ENCODE peak calls at places on chromosomes 6 and 20, in five cellular contexts. G is K562, R is GM12878, C is H1, K is HepG2. L is an unnamed sample.

GRCh38 chr20:36259177-36259835 is 23.0 kb downstream of the AAR2 start:
- DNase-seq in K (peak), R (no peak), G (no peak), C (no peak), L (no peak)

GRCh38 chr6:170193326-170193821 is 97.5 kb downstream of the DLL1 start:
- DNase-seq in C (no peak), R (no peak), K (no peak), G (no peak), L (no peak)

GRCh38 chr6:2531426-2532208 is 219.1 kb downstream of the MYLK4 start:
- DNase-seq in K (no peak), G (no peak), R (no peak), C (no peak), L (no peak)

GRCh38 chr6:14382381-14383236 is 265.0 kb downstream of the CD83 start:
- DNase-seq in C (no peak), G (no peak), R (no peak), K (no peak), L (no peak)

GRCh38 chr20:32828029-32828666 is 8.4 kb downstream of the MAPRE1 start:
- DNase-seq in R (no peak), C (no peak), K (no peak), G (no peak), L (no peak)

GRCh38 chr6:44456070-44456965 is 68.8 kb downstream of the CDC5L start:
- DNase-seq in G (peak), K (peak), R (no peak), C (no peak), L (no peak)

GRCh38 chr6:149020319-149020718 is 273.5 kb downstream of the UST start:
- DNase-seq in K (no peak), C (no peak), G (no peak), R (no peak), L (no peak)

GRCh38 chr6:33279971-33280511 is 3.1 kb downstream of the B3GALT4 start:
- DNase-seq in G (peak), K (peak), R (no peak), C (peak), L (no peak)

GRCh38 chr6:19902201-19902600 is 65.0 kb downstream of the ID4 start:
- DNase-seq in C (no peak), R (no peak), G (no peak), K (no peak), L (no peak)

GRCh38 chr20:21501184-21501583 is 12.7 kb downstream of the NKX2-2 start:
- DNase-seq in C (no peak), R (no peak), G (no peak), K (no peak), L (no peak)

GRCh38 chr6:146871613-146872465 is 273.1 kb downstream of the ADGB start:
- DNase-seq in C (no peak), G (no peak), K (peak), R (no peak), L (no peak)

GRCh38 chr20:25062841-25063240 is 4.9 kb upstream of the ACSS1 start:
- DNase-seq in R (no peak), G (no peak), K (no peak), C (no peak), L (no peak)

GRCh38 chr6:19552588-19552987 is 284.6 kb upstream of the ID4 start:
- DNase-seq in R (no peak), K (no peak), C (no peak), G (no peak), L (no peak)

GRCh38 chr6:42100029-42100901 is 42.2 kb downstream of the C6orf132 start:
- DNase-seq in C (no peak), K (peak), R (no peak), G (peak), L (no peak)
- TF ChIP-seq TAF1 in C (no peak), K (no peak), R (no peak), G (no peak), L (no peak)

DNA sequence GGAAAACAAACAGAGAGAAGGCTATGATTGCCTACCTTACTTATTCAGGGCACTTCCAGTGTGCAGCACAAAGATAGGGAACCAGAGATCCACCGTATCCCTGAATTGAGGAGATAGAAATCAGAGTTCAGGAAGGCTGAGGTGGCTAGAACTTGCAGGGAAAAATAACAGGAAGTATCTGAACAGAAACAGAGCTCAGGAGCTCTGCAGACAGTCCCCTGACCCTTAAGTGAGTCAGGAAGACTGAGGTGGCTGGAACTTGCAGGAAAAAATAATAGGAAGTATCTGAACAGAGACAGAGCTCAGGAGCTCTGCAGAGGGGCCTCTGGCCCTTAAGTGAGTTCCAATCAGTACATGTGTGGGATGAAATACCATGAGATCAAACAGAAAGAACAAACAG is 65.4 kb downstream of the RPRD1B start:
- DNase-seq in K (no peak), G (no peak), C (no peak), R (no peak), L (no peak)
- TF ChIP-seq POLR2A in K (no peak), G (no peak), C (no peak), R (no peak), L (no peak)

DNA sequence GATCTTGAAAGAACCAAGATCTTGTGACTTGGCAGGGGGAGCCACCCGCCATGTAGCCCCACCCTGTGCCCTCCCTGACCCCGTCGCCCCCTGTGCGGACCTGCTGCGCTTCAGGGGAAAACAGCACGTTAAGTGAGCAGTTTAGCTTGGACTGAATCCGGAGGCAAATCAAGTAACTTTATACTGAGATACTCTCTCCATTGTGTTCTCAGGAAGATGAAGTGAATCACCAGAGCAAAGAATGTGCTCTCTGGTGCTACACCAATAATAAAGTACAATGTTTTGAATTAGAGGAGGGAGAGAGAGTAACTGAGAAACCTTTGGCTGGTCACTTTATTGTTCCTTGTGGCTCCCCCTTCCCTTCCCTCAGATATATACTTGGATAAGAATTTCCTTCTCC is 83.4 kb downstream of the TXNDC5 start:
- DNase-seq in G (no peak), K (no peak), R (no peak), C (no peak), L (no peak)
- TF ChIP-seq TAF1 in G (no peak), K (no peak), R (no peak), C (no peak), L (no peak)

GRCh38 chr6:108711094-108711493 is 137.1 kb upstream of the ARMC2 start:
- DNase-seq in G (no peak), C (no peak), K (no peak), R (no peak), L (no peak)
- TF ChIP-seq POLR2A in G (no peak), C (no peak), K (no peak), R (no peak), L (no peak)

GRCh38 chr20:43564993-43565757 is 6.3 kb downstream of the SGK2 start:
- DNase-seq in C (no peak), G (no peak), R (no peak), K (no peak), L (no peak)
- TF ChIP-seq TAF1 in C (no peak), G (no peak), R (no peak), K (no peak), L (no peak)

GRCh38 chr6:30601815-30602641 is 15.0 kb downstream of the PPP1R10 start:
- DNase-seq in K (no peak), C (no peak), R (no peak), G (no peak), L (no peak)
- TF ChIP-seq POLR2A in K (peak), C (peak), R (peak), G (peak), L (no peak)

GRCh38 chr6:124298682-124299081 is 495.0 kb downstream of the NKAIN2 start:
- DNase-seq in R (no peak), C (no peak), K (no peak), G (no peak), L (no peak)
- TF ChIP-seq TAF1 in R (no peak), C (no peak), K (no peak), G (no peak), L (no peak)